ENCODE peak calls at places on chromosomes 12 and 14, in eight cellular contexts. Z, G, P, B, W, Q, F and O are unnamed samples.

GRCh38 chr12:3097186-3097804 is 20.1 kb downstream of the TSPAN9 start:
- DNase-seq in Z (no peak), G (no peak), P (no peak), B (no peak), W (no peak), Q (peak; percentile 75), F (no peak), O (no peak)

GRCh38 chr12:65891987-65892481 is 67.8 kb downstream of the HMGA2 start:
- DNase-seq in Z (peak; percentile 86), G (no peak), P (peak; percentile 96), B (no peak), W (peak; percentile 59), Q (peak; percentile 99), F (peak; percentile 92), O (peak; percentile 97)

GRCh38 chr12:6476496-6476895 is 6.0 kb upstream of the VAMP1 start:
- DNase-seq in Z (peak; percentile 63), G (no peak), P (no peak), B (no peak), W (no peak), Q (peak; percentile 92), F (peak; percentile 67), O (no peak)

GRCh38 chr12:125092108-125092871 is 27.1 kb downstream of the AACS start:
- DNase-seq in Z (no peak), G (no peak), P (no peak), B (no peak), W (no peak), Q (no peak), F (peak; percentile 58), O (no peak)

GRCh38 chr12:132472386-132472785 is 17.6 kb upstream of the FBRSL1 start:
- DNase-seq in Z (no peak), G (no peak), P (no peak), B (no peak), W (no peak), Q (no peak), F (no peak), O (no peak)

GRCh38 chr12:1179128-1179527 is 188.1 kb downstream of the ERC1 start:
- DNase-seq in Z (no peak), G (no peak), P (no peak), B (no peak), W (no peak), Q (no peak), F (no peak), O (no peak)

GRCh38 chr12:40063424-40063823 is 42.5 kb downstream of the SLC2A13 start:
- DNase-seq in Z (peak; percentile 5), G (no peak), P (no peak), B (no peak), W (no peak), Q (peak; percentile 61), F (peak; percentile 49), O (peak; percentile 48)

GRCh38 chr14:60632257-60632656 is 17.0 kb downstream of the SIX1 start:
- DNase-seq in Z (no peak), G (no peak), P (peak; percentile 12), B (no peak), W (no peak), Q (no peak), F (no peak), O (no peak)

GRCh38 chr12:9687228-9687627 is 17.7 kb downstream of the CLEC2D start:
- DNase-seq in Z (no peak), G (no peak), P (peak; percentile 73), B (no peak), W (peak; percentile 20), Q (peak; percentile 74), F (no peak), O (peak; percentile 79)

GRCh38 chr14:73785336-73785833 is 66.2 kb upstream of the PTGR2 start:
- DNase-seq in Z (peak; percentile 59), G (no peak), P (peak; percentile 49), B (peak; percentile 66), W (peak; percentile 73), Q (peak; percentile 95), F (peak; percentile 42), O (no peak)

GRCh38 chr12:132972374-132972773 is 13.8 kb upstream of the ZNF26 start:
- DNase-seq in Z (no peak), G (no peak), P (no peak), B (no peak), W (no peak), Q (no peak), F (no peak), O (no peak)

GRCh38 chr14:23538785-23539184 is 12.8 kb downstream of the ZFHX2 start:
- DNase-seq in Z (peak; percentile 62), G (no peak), P (no peak), B (no peak), W (no peak), Q (no peak), F (peak; percentile 75), O (no peak)

GRCh38 chr12:77102691-77103090 is 37.3 kb upstream of the E2F7 start:
- DNase-seq in Z (peak; percentile 71), G (no peak), P (peak; percentile 76), B (no peak), W (no peak), Q (peak; percentile 91), F (peak; percentile 55), O (peak; percentile 25)

GRCh38 chr12:63420206-63420644 is 248.1 kb downstream of the DPY19L2 start:
- DNase-seq in Z (peak; percentile 44), G (peak; percentile 32), P (peak; percentile 27), B (peak; percentile 68), W (peak; percentile 66), Q (peak; percentile 55), F (peak; percentile 58), O (peak; percentile 70)

GRCh38 chr12:67444542-67444941 is 175.4 kb downstream of the CAND1 start:
- DNase-seq in Z (no peak), G (no peak), P (no peak), B (no peak), W (no peak), Q (no peak), F (no peak), O (no peak)

GRCh38 chr12:31238764-31239387 is 87.1 kb downstream of the SINHCAF start:
- DNase-seq in Z (peak; percentile 86), G (peak; percentile 80), P (peak; percentile 74), B (peak; percentile 78), W (peak; percentile 54), Q (peak; percentile 70), F (peak; percentile 82), O (peak; percentile 81)

GRCh38 chr12:63496654-63497053 is 171.6 kb downstream of the DPY19L2 start:
- DNase-seq in Z (no peak), G (no peak), P (no peak), B (no peak), W (no peak), Q (no peak), F (no peak), O (no peak)

GRCh38 chr12:123109319-123109772 is 41.5 kb downstream of the PITPNM2 start:
- DNase-seq in Z (no peak), G (no peak), P (no peak), B (no peak), W (no peak), Q (no peak), F (no peak), O (no peak)

GRCh38 chr12:124992874-124993567 is 424 bp upstream of the BRI3BP start:
- DNase-seq in Z (no peak), G (peak; percentile 73), P (peak; percentile 79), B (peak; percentile 94), W (peak; percentile 72), Q (peak; percentile 72), F (no peak), O (peak; percentile 80)